ENCODE peak calls at places on chromosomes 12 and 14, in four cellular contexts. J is A549, H is tibial artery, X is IMR-90. S is an unnamed sample.

GRCh38 chr14:92143309-92143708 is 21.5 kb downstream of the CPSF2 start:
- DNase-seq in J (no peak), X (no peak), H (no peak), S (no peak)

GRCh38 chr12:103530352-103530751 is 34.6 kb upstream of the C12orf42 start:
- DNase-seq in H (no peak), J (no peak), X (no peak), S (no peak)

GRCh38 chr12:19710811-19711793 is 271.8 kb downstream of the AEBP2 start:
- DNase-seq in H (peak; percentile 93), J (peak; percentile 63), X (no peak), S (no peak)

GRCh38 chr14:63292805-63293204 is 25.9 kb downstream of the GPHB5 start:
- DNase-seq in X (no peak), H (no peak), J (no peak), S (no peak)

GRCh38 chr14:68791078-68791983 is 1.5 kb downstream of the ZFP36L1 start:
- DNase-seq in H (no peak), X (no peak), J (peak; percentile 38), S (peak; percentile 27)

GRCh38 chr12:45583011-45583657 is 146.4 kb upstream of the ARID2 start:
- DNase-seq in J (no peak), X (peak; percentile 66), H (no peak), S (no peak)

GRCh38 chr14:61296707-61297502 is 15.8 kb upstream of the TMEM30B start:
- DNase-seq in X (peak; percentile 56), H (no peak), J (peak; percentile 49), S (no peak)

GRCh38 chr12:27868165-27868564 is 88.1 kb upstream of the MANSC4 start:
- DNase-seq in X (peak; percentile 93), J (no peak), H (no peak), S (no peak)

GRCh38 chr14:101109347-101109638 is 205.8 kb upstream of the RTL1 start:
- DNase-seq in H (no peak), J (no peak), X (no peak), S (peak; percentile 19)

GRCh38 chr14:22411398-22411797 is 177.6 kb downstream of the DAD1 start:
- DNase-seq in J (no peak), X (no peak), H (no peak), S (no peak)

GRCh38 chr12:19830461-19830860 is 391.2 kb downstream of the AEBP2 start:
- DNase-seq in H (no peak), X (no peak), J (no peak), S (no peak)

GRCh38 chr12:8948711-8949524 is 527 bp downstream of the M6PR start:
- DNase-seq in X (peak; percentile 40), H (no peak), J (peak; percentile 16), S (no peak)

GRCh38 chr12:66901136-66901932 is 222.5 kb upstream of the GRIP1 start:
- DNase-seq in H (no peak), J (no peak), X (no peak), S (no peak)

GRCh38 chr12:95446511-95446910 is 27.4 kb upstream of the METAP2 start:
- DNase-seq in J (no peak), X (peak; percentile 7), H (peak; percentile 69), S (peak; percentile 34)

GRCh38 chr14:92501891-92502351 is 11.7 kb upstream of the RIN3 start:
- DNase-seq in H (no peak), X (peak; percentile 60), J (no peak), S (no peak)

DNA sequence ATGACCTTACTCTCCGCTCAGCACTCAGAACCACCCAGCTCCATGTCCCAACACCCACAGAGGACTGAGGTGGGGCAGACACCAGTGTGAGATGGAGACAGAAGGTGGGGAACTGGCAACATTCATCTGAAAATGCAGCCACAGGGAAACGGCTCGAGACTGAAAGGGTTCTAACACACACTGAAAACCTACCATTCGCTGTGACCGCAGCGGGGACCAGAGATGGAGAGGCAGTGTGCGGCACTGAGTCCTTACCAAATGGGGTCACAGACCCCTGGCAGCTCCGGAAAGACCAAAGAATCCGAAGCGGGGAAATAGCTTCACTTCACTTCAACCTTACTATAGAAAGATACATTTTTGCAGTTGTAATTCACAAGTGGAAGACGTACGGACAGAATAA is 9.6 kb downstream of the BAG5 start:
- DNase-seq in H (no peak), J (no peak), X (no peak), S (no peak)
- H3K27ac ChIP-seq in H (peak overlapping the region; percentile 90), J (no peak overlapping the region), X (no peak overlapping the region), S (no peak overlapping the region)

GRCh38 chr12:107903377-107904061 is 129.0 kb downstream of the ASCL4 start:
- DNase-seq in J (peak; percentile 61), X (no peak), H (no peak), S (peak; percentile 76)
- H3K4me3 ChIP-seq in J (peak overlapping the region; percentile 47), X (no peak overlapping the region), H (peak overlapping the region; percentile 44), S (peak overlapping the region; percentile 33)

GRCh38 chr14:59036134-59036533 is 152.3 kb upstream of the DAAM1 start:
- DNase-seq in X (no peak), J (no peak), H (no peak), S (no peak)
- H3K9me3 ChIP-seq in X (no peaks in the 10 kb centered on the region), J (no peaks in the 10 kb centered on the region), H (no peaks in the 10 kb centered on the region), S (no peaks in the 10 kb centered on the region)

GRCh38 chr12:124682425-124683329 is 115.3 kb upstream of the NCOR2 start:
- DNase-seq in H (no peak), X (no peak), J (no peak), S (no peak)
- H3K27ac ChIP-seq in H (peak overlapping the region; percentile 70), X (peak overlapping the region; percentile 74), J (peak overlapping the region; percentile 96), S (peak overlapping the region; percentile 80)

GRCh38 chr12:52285851-52286530 is 5.3 kb downstream of the KRT81 start:
- DNase-seq in J (no peak), X (no peak), H (peak; percentile 61), S (peak; percentile 24)
- H3K4me3 ChIP-seq in J (peak overlapping the region; percentile 59), X (no peak overlapping the region), H (no peak overlapping the region), S (no peak overlapping the region)

GRCh38 chr14:26282578-26282977 is 315.3 kb downstream of the NOVA1 start:
- DNase-seq in H (no peak), X (no peak), J (no peak), S (no peak)

GRCh38 chr14:26286066-26286791 is 311.6 kb downstream of the NOVA1 start:
- DNase-seq in X (peak; percentile 13), J (no peak), H (no peak), S (no peak)

GRCh38 chr14:26276757-26277156 is 321.1 kb downstream of the NOVA1 start:
- DNase-seq in H (no peak), J (peak; percentile 13), X (no peak), S (no peak)

GRCh38 chr14:26286806-26287205 is 311.0 kb downstream of the NOVA1 start:
- DNase-seq in H (no peak), J (peak; percentile 26), X (peak; percentile 38), S (no peak)

DNA sequence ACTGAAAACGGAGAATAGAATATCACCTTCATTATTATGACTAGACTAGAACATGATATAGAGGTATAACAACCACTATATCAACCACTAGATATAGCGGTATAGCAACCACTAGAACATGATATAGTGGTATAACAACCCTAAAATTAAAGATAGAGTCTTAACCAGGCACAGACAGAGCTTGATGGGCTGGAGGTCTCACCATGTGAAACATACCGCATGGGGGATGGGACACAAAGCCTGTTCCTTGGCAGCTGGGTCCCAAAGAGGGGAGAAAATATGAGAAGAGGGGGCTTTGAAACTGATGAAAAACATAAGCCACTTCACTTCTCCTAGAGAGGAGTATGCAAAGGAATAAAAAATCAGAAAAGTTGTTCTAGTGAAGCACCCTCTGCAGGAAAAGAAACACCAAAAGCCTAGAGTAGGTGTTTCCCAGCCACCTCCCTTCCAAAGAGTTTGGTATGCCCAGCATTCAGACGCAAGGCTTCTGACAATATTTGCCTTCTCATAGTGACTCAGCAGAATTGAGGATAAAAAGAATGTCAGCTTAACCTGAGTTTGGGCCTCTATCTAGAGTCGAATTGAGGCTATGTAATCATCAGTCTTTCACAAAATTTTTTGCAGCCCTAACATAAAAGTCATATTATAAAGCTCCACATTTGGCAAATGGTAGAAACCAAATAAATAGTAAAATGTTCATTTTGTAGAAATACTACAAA is 316.4 kb downstream of the NOVA1 start:
- DNase-seq in H (no peak), X (peak; percentile 87), J (peak; percentile 91), S (no peak)
- H3K9me3 ChIP-seq in H (no peaks in the 10 kb centered on the region), X (no peaks in the 10 kb centered on the region), J (peaks cover 32% of the 10 kb centered on the region), S (no peaks in the 10 kb centered on the region)

S was measured in stomach.